ENCODE peak calls at places on chromosome 19, in nine cellular contexts. W is progenitor cell of endocrine pancreas, K is transverse colon, O is AG04450, N is IMR-90, D is fibroblast of lung, C is H9, V is lung, Z is mucosa of descending colon. F is an unnamed sample.

GRCh38 chr19:34962281-34962944 is 1.6 kb downstream of the ZNF792 start:
- DNase-seq in K (no peak), D (no peak), N (peak; percentile 16), Z (peak; percentile 25), W (no peak), C (no peak), V (no peak), O (no peak), F (no peak)

GRCh38 chr19:42281175-42282035 is 12.4 kb downstream of the CIC start:
- DNase-seq in W (no peak), N (peak; percentile 41), V (peak; percentile 48), Z (no peak), O (no peak), D (peak; percentile 65), C (peak; percentile 71), K (peak; percentile 47), F (no peak)

GRCh38 chr19:2048959-2049740 is 1.9 kb downstream of the MKNK2 start:
- DNase-seq in V (no peak), D (no peak), N (no peak), W (no peak), Z (no peak), C (peak; percentile 26), K (no peak), O (no peak), F (no peak)

GRCh38 chr19:47601180-47601904 is 7.6 kb upstream of the BICRA start:
- DNase-seq in Z (peak; percentile 74), N (no peak), O (no peak), D (no peak), W (no peak), V (no peak), C (no peak), K (peak; percentile 84), F (no peak)

GRCh38 chr19:41328157-41328817 is 18.3 kb downstream of the CCDC97 start:
- DNase-seq in Z (no peak), K (no peak), N (peak; percentile 71), C (no peak), D (peak; percentile 34), W (no peak), O (no peak), V (no peak), F (no peak)

GRCh38 chr19:45637890-45638667 is 1.1 kb downstream of the EML2 start:
- DNase-seq in D (peak; percentile 47), W (no peak), V (no peak), C (peak; percentile 50), O (no peak), K (peak; percentile 63), N (peak; percentile 48), Z (peak; percentile 80), F (no peak)

GRCh38 chr19:21483589-21484170 is 21.7 kb upstream of the ZNF429 start:
- DNase-seq in W (no peak), C (peak; percentile 84), Z (peak; percentile 61), K (peak; percentile 51), V (peak; percentile 42), O (no peak), D (peak; percentile 15), N (no peak), F (peak; percentile 50)

GRCh38 chr19:45156231-45156630 is 4.6 kb downstream of the NKPD1 start:
- DNase-seq in V (no peak), W (no peak), N (no peak), O (no peak), D (no peak), Z (no peak), C (peak; percentile 71), K (no peak), F (no peak)

GRCh38 chr19:41904118-41904870 is 21.3 kb downstream of the ARHGEF1 start:
- DNase-seq in K (peak; percentile 90), D (no peak), W (peak; percentile 45), V (peak; percentile 92), Z (peak; percentile 95), O (no peak), C (no peak), N (no peak), F (no peak)

GRCh38 chr19:38304866-38305429 is 897 bp downstream of the C19orf33 start:
- DNase-seq in Z (peak; percentile 98), K (peak; percentile 94), V (peak; percentile 90), D (no peak), N (no peak), C (peak; percentile 99), O (no peak), W (peak; percentile 55), F (no peak)

GRCh38 chr19:5001547-5002131 is 32.7 kb downstream of the KDM4B start:
- DNase-seq in Z (peak; percentile 32), V (no peak), D (peak; percentile 63), N (peak; percentile 71), K (no peak), C (peak; percentile 61), W (no peak), O (no peak), F (peak; percentile 58)

GRCh38 chr19:7152568-7152967 is 83.1 kb downstream of the ZNF557 start:
- DNase-seq in C (peak; percentile 32), W (no peak), V (no peak), K (no peak), O (no peak), Z (no peak), D (no peak), N (no peak), F (no peak)

GRCh38 chr19:31185261-31185660 is 164.0 kb downstream of the TSHZ3 start:
- DNase-seq in O (no peak), C (no peak), N (no peak), D (no peak), V (peak; percentile 14), K (no peak), W (no peak), Z (no peak), F (no peak)

GRCh38 chr19:10701955-10702307 is 692 bp downstream of the QTRT1 start:
- DNase-seq in W (no peak), K (peak; percentile 27), D (no peak), Z (peak; percentile 40), N (no peak), C (peak; percentile 65), V (no peak), O (no peak), F (peak; percentile 63)
- TF ChIP-seq CTCF in W (no peak), K (no peak), D (no peak), Z (no peak), N (no peak), C (no peak), V (no peak), O (no peak), F (peak; percentile 8)

DNA sequence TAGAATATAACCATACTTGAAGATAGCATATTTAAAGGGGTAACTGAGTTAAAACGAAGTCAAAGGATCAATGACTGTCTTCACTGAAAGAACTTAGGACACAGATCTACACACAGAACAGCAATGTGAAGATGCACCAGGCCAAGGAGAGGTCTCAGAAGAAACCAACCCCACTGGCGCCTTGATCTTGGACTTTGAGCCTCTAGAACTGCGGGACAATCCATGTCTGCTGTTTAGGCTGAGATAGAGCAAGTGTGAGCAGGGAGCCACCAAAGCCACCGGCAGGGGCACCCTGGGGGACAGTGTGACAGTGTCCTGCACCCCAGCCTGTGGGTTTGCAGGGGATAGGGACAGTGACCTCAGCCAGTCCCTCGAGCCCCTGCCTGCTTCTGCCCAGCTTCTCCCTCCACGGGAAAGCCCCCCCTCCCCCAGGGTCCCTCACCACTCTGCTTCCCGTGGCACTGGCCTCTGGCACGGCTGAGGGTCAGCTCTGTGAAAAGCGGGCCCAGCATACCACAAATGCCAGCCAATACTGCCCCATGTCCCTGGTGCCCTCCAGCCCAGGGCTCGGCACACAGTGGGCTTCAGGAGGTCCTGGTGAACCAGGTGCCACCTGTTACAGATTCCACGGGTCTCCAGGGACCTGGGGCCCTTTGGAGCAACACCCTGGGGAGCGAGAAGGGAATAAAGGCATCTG is 40.8 kb downstream of the KLF2 start:
- DNase-seq in N (no peak), O (no peak), W (no peak), V (no peak), D (no peak), Z (peak; percentile 54), K (no peak), C (no peak), F (no peak)
- TF ChIP-seq CTCF in N (no peak), O (no peak), W (no peak), V (no peak), D (no peak), Z (no peak), K (no peak), C (no peak), F (no peak)

DNA sequence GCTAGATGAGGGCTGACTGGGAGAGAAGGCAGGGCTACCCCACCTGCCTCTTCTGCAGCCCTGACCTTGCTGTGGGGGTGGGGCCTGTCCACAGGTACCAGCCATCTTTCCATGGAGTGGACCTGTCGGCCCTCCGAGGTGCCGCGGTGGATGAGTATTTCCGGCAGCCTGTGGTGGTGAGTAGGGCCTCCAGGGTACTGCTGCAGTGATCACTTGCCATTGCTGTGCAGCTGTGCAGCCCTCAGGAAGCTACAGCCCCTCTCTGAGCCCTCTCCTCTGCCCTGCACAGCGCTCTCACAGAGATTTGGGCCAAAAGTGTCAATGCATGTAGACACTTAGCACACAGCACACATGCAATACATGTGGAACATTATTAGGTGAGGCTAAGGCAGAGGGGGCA is 11.8 kb downstream of the YIPF2 start:
- DNase-seq in V (no peak), W (no peak), D (no peak), Z (no peak), C (peak; percentile 20), O (no peak), N (no peak), K (no peak), F (no peak)
- TF ChIP-seq CTCF in V (no peak), W (no peak), D (no peak), Z (no peak), C (no peak), O (no peak), N (no peak), K (no peak), F (no peak)

DNA sequence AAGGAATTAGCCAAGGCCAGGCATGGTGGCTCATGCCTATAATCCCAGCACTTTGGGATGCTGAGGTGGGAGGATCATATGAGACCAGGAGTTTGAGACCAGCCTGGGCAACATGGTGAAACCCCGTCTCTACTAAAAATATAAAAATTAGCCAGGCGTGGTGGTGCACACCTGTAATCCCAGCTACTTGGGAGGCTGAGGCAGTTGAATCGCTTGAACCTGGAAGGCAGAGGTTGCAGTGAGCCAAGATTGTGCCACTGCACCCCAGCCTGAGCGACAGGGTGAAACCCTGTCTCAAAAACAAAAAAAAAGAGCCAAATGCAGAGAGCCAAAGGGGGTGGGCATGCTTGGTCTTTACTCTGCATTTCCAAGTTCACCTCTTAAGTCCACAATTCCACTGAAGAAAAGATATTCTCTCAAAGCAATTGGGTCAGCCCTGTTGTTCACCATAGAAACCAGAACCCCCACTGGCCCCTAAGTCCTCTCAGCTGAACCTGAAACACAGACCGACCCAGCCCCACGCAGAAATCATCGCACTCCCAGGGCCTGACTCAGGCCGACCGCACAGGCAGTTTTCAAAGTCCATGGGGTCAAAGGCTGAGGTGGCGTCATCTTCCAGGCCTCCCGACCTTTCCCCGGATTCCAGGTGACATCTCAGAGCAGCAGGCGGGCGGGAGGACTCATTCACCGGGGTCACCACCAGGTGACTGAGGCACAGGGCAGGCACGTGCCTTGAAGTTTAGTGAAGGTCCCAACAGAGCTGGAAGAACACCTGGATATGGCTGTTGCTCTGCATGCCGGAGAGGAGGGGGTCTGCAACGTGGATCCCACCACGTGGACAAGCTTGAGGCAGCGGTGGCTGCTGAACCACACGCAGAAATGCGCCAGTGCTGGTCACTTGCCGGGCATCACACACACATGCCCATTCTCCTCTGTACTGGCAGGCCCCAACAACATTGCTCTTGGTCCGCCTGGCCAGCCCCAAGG is 33.1 kb downstream of the SLC25A42 start:
- DNase-seq in C (no peak), W (no peak), Z (peak; percentile 66), O (no peak), V (no peak), D (no peak), K (peak; percentile 65), N (no peak), F (no peak)
- TF ChIP-seq CTCF in C (no peak), W (no peak), Z (no peak), O (no peak), V (no peak), D (no peak), K (no peak), N (no peak), F (no peak)

F was measured in GM10248.